ENCODE peak calls at places on chromosomes 11 and 22, in six cellular contexts. W is stimulated activated CD4-positive, alpha-beta T cell treated with anti-CD3 and anti-CD28 coated beads, Interleukin-2, amount 100 ng/mL, for 48 hours; O is bronchial epithelial cell; M is epithelial cell of esophagus; V is iris pigment epithelial cell; Y is cardiac fibroblast. J is an unnamed sample.

GRCh38 chr11:65430406-65431217 is 8.0 kb downstream of the NEAT1 start:
- DNase-seq in W (no peak), O (peak; percentile 44), M (peak; percentile 54), V (peak; percentile 65), Y (peak; percentile 85), J (no peak)

GRCh38 chr22:20616451-20617043 is 109.1 kb downstream of the MED15 start:
- DNase-seq in M (no peak), O (no peak), W (no peak), V (no peak), Y (no peak), J (no peak)

GRCh38 chr11:47361419-47361818 is 8.9 kb upstream of the MYBPC3 start:
- DNase-seq in W (no peak), Y (no peak), O (no peak), M (no peak), V (no peak), J (no peak)

GRCh38 chr11:57638005-57638760 is 11.5 kb downstream of the YPEL4 start:
- DNase-seq in V (peak; percentile 89), O (peak; percentile 77), Y (peak; percentile 88), M (peak; percentile 84), W (no peak), J (peak; percentile 97)

GRCh38 chr11:32792948-32793475 is 1.4 kb downstream of the CCDC73 start:
- DNase-seq in M (peak; percentile 57), O (peak; percentile 48), V (peak; percentile 28), W (peak; percentile 66), Y (peak; percentile 45), J (peak; percentile 51)

GRCh38 chr11:20631525-20632168 is 32.2 kb downstream of the SLC6A5 start:
- DNase-seq in Y (no peak), M (peak; percentile 95), V (no peak), O (peak; percentile 91), W (no peak), J (no peak)

GRCh38 chr11:125624756-125625213 is at the start of gene CHEK1:
- DNase-seq in O (no peak), M (no peak), W (no peak), Y (no peak), V (no peak), J (no peak)

GRCh38 chr11:8768625-8769333 is 86.2 kb downstream of the RPL27A start:
- DNase-seq in V (peak; percentile 64), W (no peak), Y (peak; percentile 59), O (peak; percentile 79), M (peak; percentile 80), J (no peak)

GRCh38 chr11:76030286-76030685 is 176.0 kb downstream of the WNT11 start:
- DNase-seq in M (peak; percentile 69), V (peak; percentile 88), W (no peak), Y (peak; percentile 34), O (peak; percentile 89), J (no peak)

GRCh38 chr11:111735262-111736116 is 30.7 kb downstream of the PPP2R1B start:
- DNase-seq in M (peak; percentile 96), V (peak; percentile 98), W (no peak), Y (peak; percentile 99), O (peak; percentile 97), J (peak; percentile 43)

GRCh38 chr11:34346551-34346950 is 11.3 kb downstream of the ABTB2 start:
- DNase-seq in M (no peak), O (peak; percentile 39), Y (peak; percentile 53), V (peak; percentile 85), W (no peak), J (no peak)

GRCh38 chr11:126430581-126431320 is 75.3 kb downstream of the ST3GAL4 start:
- DNase-seq in W (no peak), Y (no peak), O (no peak), M (no peak), V (no peak), J (no peak)

GRCh38 chr11:57932105-57932504 is 91.6 kb upstream of the OR9Q1 start:
- DNase-seq in O (no peak), V (no peak), W (no peak), M (no peak), Y (no peak), J (no peak)

GRCh38 chr22:35631597-35631996 is 14.5 kb upstream of the MB start:
- DNase-seq in O (peak; percentile 47), Y (peak; percentile 52), M (peak; percentile 69), V (peak; percentile 36), W (peak; percentile 32), J (peak; percentile 75)

GRCh38 chr11:128525411-128526243 is 61.7 kb downstream of the ETS1 start:
- DNase-seq in M (peak; percentile 48), V (peak; percentile 72), O (peak; percentile 67), W (no peak), Y (no peak), J (peak; percentile 43)

GRCh38 chr22:37804886-37805857 is 2.6 kb upstream of the GCAT start:
- DNase-seq in O (peak; percentile 49), W (peak; percentile 74), Y (peak; percentile 89), V (peak; percentile 77), M (peak; percentile 87), J (peak; percentile 83)

GRCh38 chr11:68542617-68543016 is 82.1 kb downstream of the PPP6R3 start:
- DNase-seq in M (peak; percentile 88), W (no peak), V (peak; percentile 93), Y (peak; percentile 74), O (peak; percentile 82), J (no peak)

GRCh38 chr22:32800158-32800557 is 1.3 kb upstream of the TIMP3 start:
- DNase-seq in Y (no peak), V (no peak), W (no peak), M (no peak), O (no peak), J (no peak)

GRCh38 chr11:42521994-42522393 is 789.8 kb upstream of the API5 start:
- DNase-seq in V (no peak), Y (peak; percentile 58), O (no peak), W (no peak), M (no peak), J (no peak)

GRCh38 chr11:2850366-2850765 is 35.2 kb downstream of the CDKN1C start:
- DNase-seq in M (no peak), Y (no peak), V (no peak), O (no peak), W (no peak), J (no peak)

GRCh38 chr11:72280037-72280436 is 36.1 kb upstream of the PHOX2A start:
- DNase-seq in W (no peak), V (no peak), M (no peak), Y (no peak), O (no peak), J (no peak)

J was measured in iPS-NIHi11.